ENCODE peak calls at places on chromosomes 16 and 17, in nine cellular contexts. H, O, B, Q, U, L, Y, G and W are unnamed samples.

GRCh38 chr17:1228752-1229353 is 41.4 kb upstream of the BHLHA9 start:
- DNase-seq in Y (no peak), L (no peak), H (no peak), O (no peak), G (peak), B (no peak), Q (no peak), U (no peak), W (no peak)

GRCh38 chr17:34567665-34568064 is 11.7 kb upstream of the TMEM132E start:
- DNase-seq in B (no peak), Y (no peak), H (no peak), L (no peak), U (no peak), Q (no peak), O (no peak), G (no peak), W (no peak)

GRCh38 chr16:86343111-86343642 is 167.2 kb upstream of the FOXF1 start:
- DNase-seq in Q (peak), U (no peak), G (no peak), O (peak), B (peak), Y (peak), H (no peak), L (peak), W (no peak)

GRCh38 chr16:73890524-73891500 is 405.8 kb upstream of the PSMD7 start:
- DNase-seq in G (no peak), O (peak), U (no peak), Q (no peak), L (peak), Y (no peak), B (no peak), H (no peak), W (peak)

GRCh38 chr17:72592242-72592966 is 471.6 kb downstream of the SOX9 start:
- DNase-seq in H (no peak), G (peak), U (no peak), Y (peak), B (no peak), Q (peak), L (peak), O (peak), W (peak)

GRCh38 chr16:75382611-75383010 is 50.7 kb downstream of the CFDP1 start:
- DNase-seq in H (no peak), Q (no peak), O (no peak), Y (no peak), G (no peak), B (no peak), L (no peak), U (no peak), W (no peak)

GRCh38 chr17:50918933-50919296 is 52.8 kb upstream of the TOB1 start:
- DNase-seq in Y (no peak), H (no peak), U (no peak), Q (no peak), B (no peak), G (no peak), L (no peak), O (no peak), W (no peak)

GRCh38 chr16:75745823-75746222 is 19.5 kb upstream of the CPHXL start:
- DNase-seq in U (no peak), G (no peak), Q (no peak), B (no peak), O (no peak), Y (no peak), L (no peak), H (no peak), W (no peak)

GRCh38 chr16:83602797-83603735 is 204.7 kb upstream of the HSBP1 start:
- DNase-seq in H (no peak), Y (no peak), L (no peak), B (no peak), G (no peak), O (no peak), U (no peak), Q (no peak), W (no peak)

GRCh38 chr16:67663151-67663876 is 2.6 kb downstream of the PARD6A start:
- DNase-seq in B (peak), Q (peak), G (no peak), L (peak), H (no peak), Y (no peak), U (no peak), O (no peak), W (no peak)

GRCh38 chr16:27424772-27425498 is 23.0 kb downstream of the IL21R start:
- DNase-seq in B (no peak), U (no peak), Y (no peak), H (no peak), G (no peak), Q (no peak), O (no peak), L (no peak), W (no peak)

GRCh38 chr17:69592692-69593350 is 178.3 kb downstream of the MAP2K6 start:
- DNase-seq in G (no peak), O (peak), Y (no peak), U (no peak), Q (no peak), B (no peak), H (no peak), L (peak), W (no peak)

GRCh38 chr16:26531290-26531730 is 535.4 kb upstream of the C16orf82 start:
- DNase-seq in O (no peak), G (no peak), Q (no peak), H (no peak), B (no peak), Y (no peak), U (no peak), L (no peak), W (no peak)

GRCh38 chr16:13039526-13039925 is 138.1 kb downstream of the SHISA9 start:
- DNase-seq in B (no peak), O (no peak), G (no peak), Q (no peak), U (no peak), Y (no peak), L (no peak), H (no peak), W (no peak)

GRCh38 chr17:54932711-54933110 is 32.1 kb downstream of the TOM1L1 start:
- DNase-seq in B (no peak), H (peak), O (no peak), L (no peak), G (no peak), Q (no peak), U (no peak), Y (no peak), W (no peak)

GRCh38 chr17:61511480-61512182 is 59.4 kb downstream of the TBX4 start:
- DNase-seq in H (no peak), Y (no peak), L (no peak), O (no peak), U (no peak), G (no peak), Q (no peak), B (no peak), W (no peak)

DNA sequence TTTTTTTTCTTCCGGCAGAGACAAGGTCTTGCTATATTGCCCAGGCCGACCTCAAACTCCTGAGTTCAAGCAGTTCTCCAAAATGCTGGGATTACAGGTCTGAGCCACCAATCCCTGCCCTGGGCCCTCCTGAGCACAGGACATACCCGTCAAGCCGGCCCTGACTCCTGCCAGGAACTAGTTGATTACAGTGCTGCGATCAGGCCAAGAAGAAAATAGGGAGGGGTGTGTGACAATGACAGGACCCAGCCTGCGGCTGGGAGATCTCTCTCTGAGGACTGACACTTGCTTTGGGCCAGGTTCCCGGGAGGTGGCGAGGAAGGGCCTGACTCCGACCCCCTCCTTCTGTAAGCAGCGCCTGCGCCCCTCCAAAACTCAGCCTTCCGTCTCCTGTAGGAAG is 276.6 kb downstream of the MRTFB start:
- DNase-seq in B (no peak), U (no peak), L (no peak), H (no peak), O (no peak), Q (no peak), Y (no peak), G (no peak), W (no peak)
- H3K4me3 ChIP-seq in B (no peak), U (no peak), L (no peak), H (no peak), O (no peak), Q (no peak), Y (no peak), G (no peak), W (no peak)

DNA sequence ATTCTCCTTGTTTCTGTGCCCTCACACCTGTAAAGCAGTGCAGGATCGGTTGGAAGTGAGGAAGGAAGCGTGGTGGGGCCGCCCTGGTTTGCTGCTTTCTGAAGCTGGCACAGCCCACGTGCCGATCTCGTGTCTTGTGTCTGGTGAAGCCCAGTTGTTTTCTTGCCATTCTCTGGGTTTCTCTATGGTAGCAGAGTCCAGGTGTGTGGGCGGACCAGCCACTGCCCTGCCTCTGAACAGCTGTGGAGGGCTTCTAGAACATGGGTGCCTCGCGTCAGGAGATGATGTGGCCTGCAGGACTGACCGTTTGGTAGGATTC is 3.8 kb downstream of the ACSF3 start:
- DNase-seq in Q (no peak), Y (no peak), B (no peak), U (no peak), L (no peak), G (no peak), O (no peak), H (no peak), W (peak)
- H3K4me3 ChIP-seq in Q (no peak), Y (no peak), B (no peak), U (peak), L (no peak), G (no peak), O (no peak), H (no peak), W (peak)

DNA sequence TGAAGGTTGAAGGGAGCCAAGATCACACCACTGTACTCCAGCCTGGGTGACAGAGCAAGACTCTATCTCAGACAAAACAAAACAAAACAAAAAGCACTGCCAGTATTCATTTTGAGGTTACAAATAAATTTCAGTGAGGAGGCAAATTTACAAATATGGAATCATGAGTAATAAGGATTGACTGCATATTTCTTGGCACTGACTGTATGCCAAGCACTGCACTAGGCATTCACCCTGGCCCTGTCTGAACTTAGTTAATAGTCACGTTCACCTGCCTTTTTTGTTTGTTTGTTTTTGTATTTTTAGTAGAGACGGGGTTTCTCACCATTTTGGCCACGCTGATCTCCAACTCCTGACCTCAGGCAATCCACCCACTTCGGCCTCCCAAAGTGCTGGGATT is 5.1 kb downstream of the LDAF1 start:
- DNase-seq in B (no peak), Q (no peak), H (no peak), L (no peak), U (no peak), O (no peak), G (no peak), Y (no peak), W (no peak)
- H3K4me3 ChIP-seq in B (no peak), Q (no peak), H (no peak), L (no peak), U (no peak), O (no peak), G (no peak), Y (no peak), W (no peak)

DNA sequence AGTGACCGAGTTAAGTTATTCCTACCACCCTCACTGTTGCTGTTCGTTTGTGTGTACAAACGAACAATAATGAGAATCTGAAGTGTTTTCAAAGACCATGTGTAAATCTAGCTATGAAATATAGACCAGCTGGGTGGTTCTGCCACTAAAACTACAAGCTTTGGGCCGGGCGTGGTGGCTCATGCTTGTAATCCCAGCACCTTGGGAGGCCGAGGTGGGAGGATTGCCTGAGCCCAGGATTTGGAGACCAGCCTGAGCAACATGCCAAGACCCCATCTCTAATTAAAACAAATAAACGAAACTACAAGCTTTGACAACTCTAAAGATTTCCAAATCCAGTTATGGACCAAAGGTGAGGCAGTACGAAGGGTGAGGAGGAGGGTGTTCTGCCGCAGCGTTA is 973 bp downstream of the RECQL5 start:
- DNase-seq in B (no peak), L (no peak), Q (no peak), G (no peak), O (no peak), H (no peak), U (no peak), Y (no peak), W (no peak)
- H3K4me3 ChIP-seq in B (peak), L (peak), Q (no peak), G (no peak), O (peak), H (peak), U (peak), Y (no peak), W (peak)

DNA sequence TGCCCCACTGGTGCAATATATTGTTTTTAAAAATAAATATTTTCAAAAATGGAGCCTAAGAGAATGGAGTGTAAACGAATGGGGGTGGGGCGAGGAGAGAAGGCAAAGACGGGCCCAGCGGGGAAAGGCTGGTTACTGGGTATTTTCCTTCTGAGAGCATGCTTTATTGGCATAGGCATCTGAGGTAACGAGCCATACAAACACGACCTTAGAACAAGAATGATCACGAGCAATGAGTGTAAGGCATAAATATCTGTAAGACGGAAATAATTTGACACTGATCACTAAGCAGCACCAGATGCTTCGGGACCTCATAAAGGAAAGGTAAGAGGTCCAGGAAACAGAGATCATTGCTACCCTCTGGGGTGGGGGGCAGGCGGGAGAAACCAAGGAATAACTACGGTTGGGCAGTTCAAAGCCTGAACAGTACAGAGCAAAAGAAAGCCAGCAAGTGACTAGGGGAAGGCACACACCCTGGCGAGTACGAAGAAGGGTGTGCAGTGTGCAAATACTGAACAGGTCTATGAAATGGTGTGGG is 953 bp downstream of the SSH2 start:
- DNase-seq in H (no peak), Q (peak), U (no peak), Y (no peak), L (peak), B (peak), O (peak), G (peak), W (peak)
- H3K4me3 ChIP-seq in H (peak), Q (peak), U (peak), Y (peak), L (peak), B (peak), O (peak), G (peak), W (peak)

GRCh38 chr16:30893744-30894539 is at the start of gene BCL7C:
- DNase-seq in G (peak), H (peak), B (peak), Q (peak), O (peak), Y (peak), U (no peak), L (peak), W (no peak)

GRCh38 chr16:30893082-30893743 is 664 bp downstream of the BCL7C start:
- DNase-seq in Q (peak), O (no peak), H (no peak), Y (peak), L (no peak), U (no peak), B (peak), G (peak), W (no peak)

GRCh38 chr16:30894540-30895368 is 877 bp upstream of the BCL7C start:
- DNase-seq in Y (no peak), U (no peak), H (no peak), O (peak), G (no peak), Q (no peak), B (no peak), L (no peak), W (no peak)

GRCh38 chr16:30889721-30890120 is 4.2 kb downstream of the BCL7C start:
- DNase-seq in Q (no peak), O (no peak), Y (no peak), L (no peak), B (no peak), G (no peak), U (no peak), H (no peak), W (no peak)

GRCh38 chr16:30892670-30893069 is 1.2 kb downstream of the BCL7C start:
- DNase-seq in H (no peak), Y (no peak), G (no peak), U (no peak), L (no peak), B (no peak), Q (no peak), O (no peak), W (no peak)
- H3K4me3 ChIP-seq in H (peak), Y (no peak), G (no peak), U (peak), L (peak), B (peak), Q (no peak), O (peak), W (peak)

DNA sequence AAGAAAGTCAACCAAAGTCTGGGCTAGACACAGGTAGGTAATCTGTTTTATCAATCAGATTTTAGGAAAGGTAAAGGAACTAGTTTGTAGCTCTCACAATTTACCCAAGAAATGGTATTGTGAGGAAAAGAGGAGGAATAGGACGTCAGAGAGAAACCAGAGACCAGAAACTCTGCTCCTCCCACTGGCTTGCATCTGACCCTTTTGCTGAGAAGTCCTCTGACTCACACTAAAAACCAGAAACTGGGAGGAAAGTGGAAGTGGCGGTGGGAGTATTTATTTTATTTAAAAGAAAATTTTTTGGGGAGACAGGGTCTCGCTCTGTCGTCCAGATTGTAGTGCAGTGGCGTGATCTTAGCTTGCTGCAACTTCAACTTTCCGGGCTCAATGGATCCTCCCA is 38.0 kb upstream of the MNT start:
- DNase-seq in H (no peak), O (peak), Q (no peak), B (no peak), U (no peak), G (no peak), L (peak), Y (no peak), W (no peak)
- H3K4me3 ChIP-seq in H (no peak), O (no peak), Q (no peak), B (no peak), U (no peak), G (no peak), L (no peak), Y (no peak), W (no peak)

GRCh38 chr17:82106697-82107305 is 8.8 kb upstream of the FASN start:
- DNase-seq in U (no peak), Y (no peak), L (no peak), G (no peak), O (no peak), B (peak), Q (peak), H (no peak), W (no peak)
- H3K4me3 ChIP-seq in U (peak), Y (no peak), L (no peak), G (peak), O (no peak), B (peak), Q (no peak), H (no peak), W (peak)